ENCODE peak calls at places on chromosome 19, in five cellular contexts. H is body of pancreas; Q is stimulated activated CD4-positive, alpha-beta T cell treated with anti-CD3 and anti-CD28 coated beads, Interleukin-4, amount 100 ng/mL, for 1 hour; A is AG10803; I is SW480. L is an unnamed sample.

GRCh38 chr19:39405261-39405912 is 1.3 kb upstream of the ZFP36 start:
- DNase-seq in H (no peak), Q (no peak), I (no peak), A (no peak), L (no peak)

GRCh38 chr19:30690525-30690924 is 318.3 kb downstream of the ZNF536 start:
- DNase-seq in I (no peak), A (no peak), H (no peak), Q (no peak), L (no peak)

GRCh38 chr19:16504271-16504670 is 8.1 kb downstream of the C19orf44 start:
- DNase-seq in Q (no peak), I (no peak), A (no peak), H (no peak), L (no peak)

GRCh38 chr19:45553464-45553863 is 31.1 kb downstream of the OPA3 start:
- DNase-seq in Q (no peak), A (no peak), I (peak; percentile 54), H (peak; percentile 59), L (peak; percentile 62)

GRCh38 chr19:6236310-6237291 is 43.2 kb downstream of the MLLT1 start:
- DNase-seq in A (no peak), H (peak; percentile 95), Q (no peak), I (no peak), L (peak; percentile 92)

GRCh38 chr19:36072081-36072480 is 17.4 kb downstream of the WDR62 start:
- DNase-seq in Q (no peak), I (no peak), A (no peak), H (no peak), L (no peak)

GRCh38 chr19:46776927-46777911 is 11.2 kb downstream of the SLC1A5 start:
- DNase-seq in A (no peak), I (peak; percentile 75), H (no peak), Q (no peak), L (no peak)

GRCh38 chr19:18519962-18520847 is 1.7 kb downstream of the ELL start:
- DNase-seq in A (peak; percentile 80), I (peak; percentile 85), H (peak; percentile 89), Q (peak; percentile 63), L (peak; percentile 81)

GRCh38 chr19:15437355-15438123 is 12.2 kb downstream of the WIZ start:
- DNase-seq in H (no peak), A (peak; percentile 73), I (no peak), Q (no peak), L (no peak)

GRCh38 chr19:18541992-18542935 is 1.1 kb downstream of the FKBP8 start:
- DNase-seq in H (no peak), Q (no peak), A (no peak), I (no peak), L (no peak)

GRCh38 chr19:54017266-54017665 is 25.8 kb downstream of the CACNG6 start:
- DNase-seq in H (no peak), Q (no peak), A (peak; percentile 12), I (peak; percentile 38), L (no peak)

GRCh38 chr19:55216461-55217198 is 7.3 kb upstream of the PTPRH start:
- DNase-seq in A (peak; percentile 99), I (peak; percentile 100), Q (peak; percentile 51), H (peak; percentile 91), L (peak; percentile 91)

GRCh38 chr19:6209680-6210079 is 70.1 kb downstream of the MLLT1 start:
- DNase-seq in A (no peak), H (no peak), I (no peak), Q (no peak), L (no peak)

GRCh38 chr19:35142531-35143230 is 374 bp upstream of the FXYD7 start:
- DNase-seq in I (no peak), A (no peak), Q (peak; percentile 71), H (peak; percentile 75), L (no peak)

GRCh38 chr19:51904331-51905165 is at the start of gene ZNF649:
- DNase-seq in H (peak; percentile 87), A (peak; percentile 82), I (peak; percentile 86), Q (peak; percentile 81), L (peak; percentile 86)

GRCh38 chr19:44891016-44891882 is at the start of gene TOMM40:
- DNase-seq in Q (peak; percentile 38), H (no peak), I (peak; percentile 100), A (no peak), L (no peak)

GRCh38 chr19:49097453-49098288 is 12.4 kb downstream of the SNRNP70 start:
- DNase-seq in H (peak; percentile 72), Q (peak; percentile 69), I (peak; percentile 79), A (peak; percentile 66), L (peak; percentile 75)

GRCh38 chr19:4362871-4363545 is 19.6 kb downstream of the MPND start:
- DNase-seq in H (no peak), A (no peak), I (no peak), Q (no peak), L (no peak)

GRCh38 chr19:39247701-39248664 is 673 bp downstream of the IFNL4 start:
- DNase-seq in H (no peak), I (no peak), A (no peak), Q (peak; percentile 8), L (no peak)

GRCh38 chr19:49786432-49786831 is 19.6 kb downstream of the AP2A1 start:
- DNase-seq in Q (no peak), A (peak; percentile 60), H (no peak), I (peak; percentile 32), L (no peak)